ENCODE peak calls at places on chromosomes 12 and 14, in four cellular contexts. X, M, V and Z are unnamed samples.
A peak's percentile ranks its signal among the peaks of the same experiment; 100 is the strongest.

GRCh38 chr12:102642199-102642598 is 161.8 kb upstream of the IGF1 start:
- DNase-seq in M (no peak), X (no peak), V (no peak), Z (no peak)

GRCh38 chr14:72756967-72757366 is 136.9 kb downstream of the DPF3 start:
- DNase-seq in X (no peak), M (no peak), V (no peak), Z (no peak)

GRCh38 chr14:91545946-91546716 is 36.0 kb upstream of the PPP4R3A start:
- DNase-seq in X (no peak), M (no peak), V (no peak), Z (no peak)

GRCh38 chr12:78118036-78118435 is 287.3 kb downstream of the NAV3 start:
- DNase-seq in M (no peak), X (no peak), V (no peak), Z (no peak)

GRCh38 chr12:102948941-102949352 is 8.5 kb upstream of the ASCL1 start:
- DNase-seq in V (peak; percentile 38), X (peak; percentile 30), M (peak; percentile 61), Z (no peak)

GRCh38 chr12:90514325-90514724 is 440.7 kb downstream of the CCER1 start:
- DNase-seq in V (no peak), X (no peak), M (no peak), Z (no peak)

GRCh38 chr12:16076553-16076952 is 165.4 kb downstream of the DERA start:
- DNase-seq in M (peak; percentile 52), X (peak; percentile 17), V (peak; percentile 17), Z (no peak)

GRCh38 chr12:117234441-117234840 is 44.2 kb upstream of the FBXO21 start:
- DNase-seq in X (no peak), M (no peak), V (no peak), Z (no peak)

GRCh38 chr12:46383654-46384450 is 11.3 kb upstream of the SLC38A2 start:
- DNase-seq in X (no peak), M (peak; percentile 46), V (peak; percentile 91), Z (peak; percentile 96)

GRCh38 chr14:105908481-105908911 is 382.1 kb downstream of the TMEM121 start:
- DNase-seq in M (no peak), X (no peak), V (no peak), Z (no peak)

GRCh38 chr12:55734595-55734994 is 5.8 kb upstream of the CD63 start:
- DNase-seq in V (no peak), M (no peak), X (no peak), Z (no peak)